ENCODE peak calls at places on chromosomes 11 and 22, in five cellular contexts. One of them, this sample, is unnamed.
A peak's percentile ranks its signal among the peaks of the same experiment; 100 is the strongest.

GRCh38 chr11:76601272-76601671 is 69.3 kb downstream of the LRRC32 start:
- DNase-seq in H1: no peak
- DNase-seq in K562: no peak
- DNase-seq in HepG2: no peak
- DNase-seq in WTC11: no peak
- DNase-seq in this sample: no peak

GRCh38 chr22:35995772-35996171 is 32.9 kb downstream of the RBFOX2 start:
- DNase-seq in HepG2: no peak
- DNase-seq in H1: no peak
- DNase-seq in K562: peak; percentile 11
- DNase-seq in WTC11: no peak
- DNase-seq in this sample: no peak

GRCh38 chr11:132126973-132127900 is 756.8 kb downstream of the NTM start:
- DNase-seq in HepG2: peak; percentile 3
- DNase-seq in WTC11: peak; percentile 46
- DNase-seq in H1: no peak
- DNase-seq in K562: no peak
- DNase-seq in this sample: no peak

GRCh38 chr11:118895093-118896039 is 11.7 kb downstream of the CXCR5 start:
- DNase-seq in H1: no peak
- DNase-seq in HepG2: no peak
- DNase-seq in WTC11: no peak
- DNase-seq in K562: no peak
- DNase-seq in this sample: no peak

GRCh38 chr11:106619320-106619990 is 398.8 kb downstream of the GUCY1A2 start:
- DNase-seq in HepG2: no peak
- DNase-seq in WTC11: no peak
- DNase-seq in K562: no peak
- DNase-seq in H1: no peak
- DNase-seq in this sample: no peak

GRCh38 chr11:110878513-110878912 is 166.3 kb upstream of the ARHGAP20 start:
- DNase-seq in WTC11: no peak
- DNase-seq in K562: no peak
- DNase-seq in HepG2: no peak
- DNase-seq in H1: no peak
- DNase-seq in this sample: no peak

GRCh38 chr11:75374646-75375045 is 23.2 kb upstream of the ARRB1 start:
- DNase-seq in K562: no peak
- DNase-seq in HepG2: no peak
- DNase-seq in WTC11: no peak
- DNase-seq in H1: no peak
- DNase-seq in this sample: no peak

GRCh38 chr11:83956119-83956697 is 670.0 kb upstream of the CCDC90B start:
- DNase-seq in HepG2: no peak
- DNase-seq in WTC11: no peak
- DNase-seq in K562: no peak
- DNase-seq in H1: no peak
- DNase-seq in this sample: no peak

GRCh38 chr22:20209761-20210250 is 58.3 kb downstream of the RTN4R start:
- DNase-seq in H1: no peak
- DNase-seq in HepG2: no peak
- DNase-seq in WTC11: no peak
- DNase-seq in K562: no peak
- DNase-seq in this sample: no peak

GRCh38 chr22:36017661-36018091 is 10.9 kb downstream of the RBFOX2 start:
- DNase-seq in HepG2: no peak
- DNase-seq in WTC11: no peak
- DNase-seq in K562: no peak
- DNase-seq in H1: no peak
- DNase-seq in this sample: no peak

GRCh38 chr11:130121430-130121978 is 38.1 kb upstream of the ST14 start:
- DNase-seq in H1: no peak
- DNase-seq in K562: no peak
- DNase-seq in HepG2: no peak
- DNase-seq in WTC11: no peak
- DNase-seq in this sample: no peak

GRCh38 chr22:47192651-47193437 is 430.4 kb downstream of the TBC1D22A start:
- DNase-seq in K562: peak; percentile 77
- DNase-seq in H1: no peak
- DNase-seq in WTC11: peak; percentile 47
- DNase-seq in HepG2: no peak
- DNase-seq in this sample: peak; percentile 42

GRCh38 chr22:40071720-40072119 is 77.0 kb downstream of the FAM83F start:
- DNase-seq in H1: no peak
- DNase-seq in K562: no peak
- DNase-seq in HepG2: no peak
- DNase-seq in WTC11: no peak
- DNase-seq in this sample: no peak

GRCh38 chr22:27846248-27846760 is 44.7 kb upstream of the MN1 start:
- DNase-seq in HepG2: no peak
- DNase-seq in H1: peak; percentile 29
- DNase-seq in WTC11: no peak
- DNase-seq in K562: no peak
- DNase-seq in this sample: no peak

GRCh38 chr11:110984147-110984546 is 261.4 kb upstream of the POU2AF2 start:
- DNase-seq in H1: no peak
- DNase-seq in WTC11: no peak
- DNase-seq in K562: no peak
- DNase-seq in HepG2: no peak
- DNase-seq in this sample: no peak

GRCh38 chr11:134950692-134951304 is 538.8 kb upstream of the B3GAT1 start:
- DNase-seq in HepG2: no peak
- DNase-seq in H1: no peak
- DNase-seq in WTC11: no peak
- DNase-seq in K562: no peak
- DNase-seq in this sample: no peak

GRCh38 chr11:60786811-60787567 is 1.9 kb downstream of the MS4A10 start:
- DNase-seq in WTC11: no peak
- DNase-seq in H1: no peak
- DNase-seq in K562: no peak
- DNase-seq in HepG2: no peak
- DNase-seq in this sample: peak; percentile 17

GRCh38 chr11:130827697-130828377 is 88.4 kb downstream of the SNX19 start:
- DNase-seq in WTC11: peak; percentile 78
- DNase-seq in HepG2: peak; percentile 57
- DNase-seq in H1: peak; percentile 69
- DNase-seq in K562: peak; percentile 29
- DNase-seq in this sample: peak; percentile 69

GRCh38 chr11:100687630-100688395 is 725 bp downstream of the ARHGAP42 start:
- DNase-seq in H1: peak; percentile 78
- DNase-seq in HepG2: peak; percentile 55
- DNase-seq in K562: peak; percentile 47
- DNase-seq in WTC11: peak; percentile 72
- DNase-seq in this sample: peak; percentile 60

GRCh38 chr11:109547356-109548027 is 125.5 kb downstream of the C11orf87 start:
- DNase-seq in WTC11: no peak
- DNase-seq in H1: no peak
- DNase-seq in K562: no peak
- DNase-seq in HepG2: no peak
- DNase-seq in this sample: no peak

GRCh38 chr22:34038801-34039200 is 118.5 kb upstream of the LARGE1 start:
- DNase-seq in K562: no peak
- DNase-seq in WTC11: no peak
- DNase-seq in HepG2: no peak
- DNase-seq in H1: no peak
- DNase-seq in this sample: no peak

GRCh38 chr11:111733655-111734088 is 32.5 kb downstream of the PPP2R1B start:
- DNase-seq in K562: no peak
- DNase-seq in HepG2: no peak
- DNase-seq in WTC11: no peak
- DNase-seq in H1: no peak
- DNase-seq in this sample: no peak

GRCh38 chr11:116791002-116791812 is 472 bp downstream of the APOA5 start:
- DNase-seq in WTC11: peak; percentile 95
- DNase-seq in H1: peak; percentile 99
- DNase-seq in HepG2: peak; percentile 73
- DNase-seq in K562: peak; percentile 84
- DNase-seq in this sample: peak; percentile 79

GRCh38 chr11:11691296-11692141 is 69.7 kb upstream of the GALNT18 start:
- DNase-seq in H1: peak; percentile 71
- DNase-seq in K562: no peak
- DNase-seq in HepG2: no peak
- DNase-seq in WTC11: peak; percentile 69
- DNase-seq in this sample: no peak

DNA sequence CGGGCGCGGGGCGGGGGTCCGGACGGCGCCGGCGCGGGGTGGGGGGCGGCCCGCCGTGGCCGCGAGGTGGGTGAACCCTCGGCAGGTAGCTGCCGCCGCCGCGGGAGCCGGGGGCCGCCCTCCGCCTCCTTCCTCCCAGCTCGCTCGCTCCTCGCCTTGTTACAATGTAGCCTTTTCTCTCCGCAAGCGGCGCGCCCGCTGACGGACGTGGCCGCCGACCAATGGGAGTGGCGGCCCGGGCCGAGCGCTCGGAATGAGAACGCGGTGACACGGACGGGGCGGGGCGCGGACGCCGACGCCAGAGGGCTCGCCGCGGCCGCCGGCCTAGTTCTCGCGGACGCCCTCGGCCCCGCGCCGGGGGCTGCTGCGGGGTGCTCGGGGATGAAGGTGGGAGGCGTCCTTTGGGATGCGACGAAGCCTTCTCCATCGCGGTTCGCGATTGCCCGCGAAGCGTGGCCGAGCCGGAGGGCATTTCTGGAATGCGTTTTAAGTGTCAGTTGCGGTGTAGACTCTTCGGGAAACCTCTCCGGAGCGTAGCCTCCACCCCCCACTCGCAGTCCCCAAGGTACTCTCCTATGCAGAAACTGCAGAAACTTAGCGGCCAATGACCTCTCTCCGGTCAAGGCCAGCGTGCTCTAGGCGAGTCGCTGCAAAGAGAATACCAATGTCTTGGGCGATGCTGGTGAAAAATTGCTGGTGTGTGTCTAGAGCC is 734 bp downstream of the PRDM11 start:
- DNase-seq in HepG2: peak; percentile 87
- DNase-seq in K562: peak; percentile 99
- DNase-seq in H1: peak; percentile 93
- DNase-seq in WTC11: peak; percentile 94
- DNase-seq in this sample: peak; percentile 96
- TF ChIP-seq JUN in HepG2: no peak
- TF ChIP-seq JUN in K562: no peak
- TF ChIP-seq JUN in H1: no peak
- TF ChIP-seq JUN in WTC11: peak; percentile 12
- TF ChIP-seq JUN in this sample: peak; percentile 83

DNA sequence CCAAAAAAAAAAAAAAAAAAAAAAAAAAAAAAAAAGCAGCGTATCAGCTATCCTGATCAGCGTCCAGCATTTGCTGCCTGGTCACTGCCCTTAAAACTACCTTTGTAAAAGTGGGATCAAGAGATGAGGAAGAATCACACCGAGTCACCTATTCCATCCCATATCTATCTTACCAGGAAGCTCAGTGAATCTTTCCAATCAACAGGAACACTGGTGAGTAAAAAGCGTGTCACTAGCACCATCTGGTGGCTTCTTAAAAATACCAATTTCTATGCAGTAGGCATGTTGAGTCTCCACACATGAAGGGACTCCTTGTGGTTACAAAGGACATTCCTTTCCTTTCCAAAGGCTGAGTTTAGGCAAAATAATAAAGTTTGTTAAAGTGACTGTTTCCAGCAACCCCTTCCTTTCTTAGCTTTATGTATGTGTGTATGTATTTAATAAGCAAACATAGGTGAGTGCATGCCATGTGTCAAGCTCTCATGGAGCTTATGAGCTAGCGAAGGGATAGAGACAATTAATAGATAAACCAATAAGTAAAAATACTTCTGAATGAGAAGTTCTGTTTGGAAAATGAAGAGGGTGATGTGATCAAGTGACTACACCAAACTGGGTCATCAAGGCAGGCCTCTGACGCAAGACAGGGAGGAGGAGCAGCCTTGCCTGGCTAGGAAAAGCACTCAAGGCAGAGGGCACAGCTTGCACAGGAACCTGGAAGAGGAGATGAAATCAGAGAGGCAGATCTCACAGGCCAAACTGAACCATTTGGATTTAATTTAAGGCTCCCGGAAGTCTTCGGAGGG is 13.9 kb upstream of the TP53AIP1 start:
- DNase-seq in K562: peak; percentile 50
- DNase-seq in HepG2: peak; percentile 74
- DNase-seq in H1: no peak
- DNase-seq in WTC11: no peak
- DNase-seq in this sample: peak; percentile 62
- TF ChIP-seq USF2 in K562: no peak
- TF ChIP-seq USF2 in HepG2: no peak
- TF ChIP-seq USF2 in H1: no peak
- TF ChIP-seq USF2 in WTC11: no peak
- TF ChIP-seq USF2 in this sample: no peak

GRCh38 chr11:34682822-34683221 is 61.9 kb downstream of the EHF start:
- DNase-seq in H1: no peak
- DNase-seq in WTC11: no peak
- DNase-seq in K562: no peak
- DNase-seq in HepG2: no peak
- DNase-seq in this sample: peak; percentile 18
- TF ChIP-seq JUN in H1: peak; percentile 58
- TF ChIP-seq JUN in WTC11: no peak
- TF ChIP-seq JUN in K562: no peak
- TF ChIP-seq JUN in HepG2: no peak
- TF ChIP-seq JUN in this sample: no peak

DNA sequence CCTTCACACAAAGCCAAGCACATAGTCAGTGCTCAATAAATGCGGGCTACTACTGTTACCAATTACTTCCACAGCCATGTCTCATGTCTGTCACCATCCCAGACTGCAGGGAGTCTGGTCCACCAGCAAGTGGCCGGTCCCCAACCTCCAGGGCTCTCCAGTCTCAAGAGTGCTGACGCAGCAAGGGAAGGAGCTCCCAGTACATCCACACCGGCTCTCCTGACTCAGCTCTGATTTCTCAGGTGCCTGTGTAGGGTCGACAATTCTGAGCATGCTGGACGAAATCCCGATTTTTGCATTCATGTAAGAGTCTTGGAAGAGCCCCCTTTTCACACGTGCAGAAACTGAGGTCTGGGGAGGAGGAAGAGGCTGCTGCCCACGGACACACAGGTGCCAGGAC is 10.3 kb upstream of the NEFH start:
- DNase-seq in WTC11: no peak
- DNase-seq in H1: no peak
- DNase-seq in K562: no peak
- DNase-seq in HepG2: no peak
- DNase-seq in this sample: no peak
- TF ChIP-seq USF2 in WTC11: no peak
- TF ChIP-seq USF2 in H1: no peak
- TF ChIP-seq USF2 in K562: no peak
- TF ChIP-seq USF2 in HepG2: no peak
- TF ChIP-seq USF2 in this sample: no peak

GRCh38 chr22:17430298-17430900 is 61.1 kb downstream of the CECR2 start:
- DNase-seq in HepG2: no peak
- DNase-seq in WTC11: no peak
- DNase-seq in H1: no peak
- DNase-seq in K562: no peak
- DNase-seq in this sample: no peak
- TF ChIP-seq JUN in HepG2: no peak
- TF ChIP-seq JUN in WTC11: no peak
- TF ChIP-seq JUN in H1: no peak
- TF ChIP-seq JUN in K562: no peak
- TF ChIP-seq JUN in this sample: no peak

GRCh38 chr11:3131330-3131941 is 33.7 kb downstream of the OSBPL5 start:
- DNase-seq in K562: no peak
- DNase-seq in WTC11: no peak
- DNase-seq in H1: no peak
- DNase-seq in HepG2: no peak
- DNase-seq in this sample: no peak
- TF ChIP-seq USF2 in K562: no peak
- TF ChIP-seq USF2 in WTC11: no peak
- TF ChIP-seq USF2 in H1: no peak
- TF ChIP-seq USF2 in HepG2: no peak
- TF ChIP-seq USF2 in this sample: no peak

GRCh38 chr11:33553486-33553885 is 147.1 kb downstream of the C11orf91 start:
- DNase-seq in H1: no peak
- DNase-seq in K562: no peak
- DNase-seq in WTC11: no peak
- DNase-seq in HepG2: no peak
- DNase-seq in this sample: no peak
- TF ChIP-seq JUN in H1: no peak
- TF ChIP-seq JUN in K562: no peak
- TF ChIP-seq JUN in WTC11: no peak
- TF ChIP-seq JUN in HepG2: no peak
- TF ChIP-seq JUN in this sample: no peak